ENCODE peak calls at places on chromosomes 16 and 17, in four cellular contexts. One of them, this sample, is unnamed.

GRCh38 chr17:3740611-3741073 is 16.9 kb downstream of the HASPIN start:
- DNase-seq in stromal cell of bone marrow: no peak
- DNase-seq in stimulated activated effector memory CD8-positive, alpha-beta T cell treated with anti-CD3 and anti-CD28 coated beads, Interleukin-12 subunit alpha, Interleukin-12 subunit beta, amount 100 ng/mL, for 72 hours: peak; percentile 71
- DNase-seq in stimulated activated CD4-positive, alpha-beta T cell treated with anti-CD3 and anti-CD28 coated beads, TNF-alpha, amount 100 ng/mL, for 4 hours: no peak
- DNase-seq in this sample: no peak

GRCh38 chr17:21387616-21388015 is 11.5 kb downstream of the KCNJ12 start:
- DNase-seq in stromal cell of bone marrow: no peak
- DNase-seq in stimulated activated effector memory CD8-positive, alpha-beta T cell treated with anti-CD3 and anti-CD28 coated beads, Interleukin-12 subunit alpha, Interleukin-12 subunit beta, amount 100 ng/mL, for 72 hours: no peak
- DNase-seq in stimulated activated CD4-positive, alpha-beta T cell treated with anti-CD3 and anti-CD28 coated beads, TNF-alpha, amount 100 ng/mL, for 4 hours: no peak
- DNase-seq in this sample: no peak

GRCh38 chr17:42679001-42679491 is 2.3 kb upstream of the PLEKHH3 start:
- DNase-seq in stromal cell of bone marrow: no peak
- DNase-seq in stimulated activated effector memory CD8-positive, alpha-beta T cell treated with anti-CD3 and anti-CD28 coated beads, Interleukin-12 subunit alpha, Interleukin-12 subunit beta, amount 100 ng/mL, for 72 hours: peak; percentile 73
- DNase-seq in stimulated activated CD4-positive, alpha-beta T cell treated with anti-CD3 and anti-CD28 coated beads, TNF-alpha, amount 100 ng/mL, for 4 hours: no peak
- DNase-seq in this sample: no peak

GRCh38 chr17:76781056-76781982 is 43.4 kb downstream of the MFSD11 start:
- DNase-seq in stromal cell of bone marrow: no peak
- DNase-seq in stimulated activated effector memory CD8-positive, alpha-beta T cell treated with anti-CD3 and anti-CD28 coated beads, Interleukin-12 subunit alpha, Interleukin-12 subunit beta, amount 100 ng/mL, for 72 hours: no peak
- DNase-seq in stimulated activated CD4-positive, alpha-beta T cell treated with anti-CD3 and anti-CD28 coated beads, TNF-alpha, amount 100 ng/mL, for 4 hours: no peak
- DNase-seq in this sample: no peak

GRCh38 chr16:3950343-3951193 is 70.1 kb upstream of the CREBBP start:
- DNase-seq in stromal cell of bone marrow: peak; percentile 97
- DNase-seq in stimulated activated effector memory CD8-positive, alpha-beta T cell treated with anti-CD3 and anti-CD28 coated beads, Interleukin-12 subunit alpha, Interleukin-12 subunit beta, amount 100 ng/mL, for 72 hours: no peak
- DNase-seq in stimulated activated CD4-positive, alpha-beta T cell treated with anti-CD3 and anti-CD28 coated beads, TNF-alpha, amount 100 ng/mL, for 4 hours: no peak
- DNase-seq in this sample: no peak

GRCh38 chr16:69465083-69465721 is 40.8 kb downstream of the CYB5B start:
- DNase-seq in stromal cell of bone marrow: no peak
- DNase-seq in stimulated activated effector memory CD8-positive, alpha-beta T cell treated with anti-CD3 and anti-CD28 coated beads, Interleukin-12 subunit alpha, Interleukin-12 subunit beta, amount 100 ng/mL, for 72 hours: no peak
- DNase-seq in stimulated activated CD4-positive, alpha-beta T cell treated with anti-CD3 and anti-CD28 coated beads, TNF-alpha, amount 100 ng/mL, for 4 hours: no peak
- DNase-seq in this sample: no peak

GRCh38 chr17:78359216-78359935 is 501 bp downstream of the SOCS3 start:
- DNase-seq in stromal cell of bone marrow: no peak
- DNase-seq in stimulated activated effector memory CD8-positive, alpha-beta T cell treated with anti-CD3 and anti-CD28 coated beads, Interleukin-12 subunit alpha, Interleukin-12 subunit beta, amount 100 ng/mL, for 72 hours: peak; percentile 84
- DNase-seq in stimulated activated CD4-positive, alpha-beta T cell treated with anti-CD3 and anti-CD28 coated beads, TNF-alpha, amount 100 ng/mL, for 4 hours: no peak
- DNase-seq in this sample: no peak

GRCh38 chr17:13273744-13274295 is 256.0 kb upstream of the ELAC2 start:
- DNase-seq in stromal cell of bone marrow: no peak
- DNase-seq in stimulated activated effector memory CD8-positive, alpha-beta T cell treated with anti-CD3 and anti-CD28 coated beads, Interleukin-12 subunit alpha, Interleukin-12 subunit beta, amount 100 ng/mL, for 72 hours: no peak
- DNase-seq in stimulated activated CD4-positive, alpha-beta T cell treated with anti-CD3 and anti-CD28 coated beads, TNF-alpha, amount 100 ng/mL, for 4 hours: no peak
- DNase-seq in this sample: no peak

GRCh38 chr17:36742267-36743000 is 141.1 kb downstream of the MRM1 start:
- DNase-seq in stromal cell of bone marrow: no peak
- DNase-seq in stimulated activated effector memory CD8-positive, alpha-beta T cell treated with anti-CD3 and anti-CD28 coated beads, Interleukin-12 subunit alpha, Interleukin-12 subunit beta, amount 100 ng/mL, for 72 hours: no peak
- DNase-seq in stimulated activated CD4-positive, alpha-beta T cell treated with anti-CD3 and anti-CD28 coated beads, TNF-alpha, amount 100 ng/mL, for 4 hours: no peak
- DNase-seq in this sample: no peak

GRCh38 chr16:67781548-67781921 is 24.8 kb downstream of the RANBP10 start:
- DNase-seq in stromal cell of bone marrow: no peak
- DNase-seq in stimulated activated effector memory CD8-positive, alpha-beta T cell treated with anti-CD3 and anti-CD28 coated beads, Interleukin-12 subunit alpha, Interleukin-12 subunit beta, amount 100 ng/mL, for 72 hours: no peak
- DNase-seq in stimulated activated CD4-positive, alpha-beta T cell treated with anti-CD3 and anti-CD28 coated beads, TNF-alpha, amount 100 ng/mL, for 4 hours: no peak
- DNase-seq in this sample: peak; percentile 40

GRCh38 chr17:50099003-50099402 is 3.9 kb downstream of the PDK2 start:
- DNase-seq in stromal cell of bone marrow: no peak
- DNase-seq in stimulated activated effector memory CD8-positive, alpha-beta T cell treated with anti-CD3 and anti-CD28 coated beads, Interleukin-12 subunit alpha, Interleukin-12 subunit beta, amount 100 ng/mL, for 72 hours: no peak
- DNase-seq in stimulated activated CD4-positive, alpha-beta T cell treated with anti-CD3 and anti-CD28 coated beads, TNF-alpha, amount 100 ng/mL, for 4 hours: no peak
- DNase-seq in this sample: no peak

GRCh38 chr17:50861822-50862528 is 4.2 kb downstream of the TOB1 start:
- DNase-seq in stromal cell of bone marrow: no peak
- DNase-seq in stimulated activated effector memory CD8-positive, alpha-beta T cell treated with anti-CD3 and anti-CD28 coated beads, Interleukin-12 subunit alpha, Interleukin-12 subunit beta, amount 100 ng/mL, for 72 hours: no peak
- DNase-seq in stimulated activated CD4-positive, alpha-beta T cell treated with anti-CD3 and anti-CD28 coated beads, TNF-alpha, amount 100 ng/mL, for 4 hours: no peak
- DNase-seq in this sample: no peak

GRCh38 chr17:81712468-81713003 is 452 bp downstream of the SLC25A10 start:
- DNase-seq in stromal cell of bone marrow: no peak
- DNase-seq in stimulated activated effector memory CD8-positive, alpha-beta T cell treated with anti-CD3 and anti-CD28 coated beads, Interleukin-12 subunit alpha, Interleukin-12 subunit beta, amount 100 ng/mL, for 72 hours: no peak
- DNase-seq in stimulated activated CD4-positive, alpha-beta T cell treated with anti-CD3 and anti-CD28 coated beads, TNF-alpha, amount 100 ng/mL, for 4 hours: no peak
- DNase-seq in this sample: no peak

GRCh38 chr16:4505356-4506153 is 29.4 kb downstream of the HMOX2 start:
- DNase-seq in stromal cell of bone marrow: no peak
- DNase-seq in stimulated activated effector memory CD8-positive, alpha-beta T cell treated with anti-CD3 and anti-CD28 coated beads, Interleukin-12 subunit alpha, Interleukin-12 subunit beta, amount 100 ng/mL, for 72 hours: peak; percentile 75
- DNase-seq in stimulated activated CD4-positive, alpha-beta T cell treated with anti-CD3 and anti-CD28 coated beads, TNF-alpha, amount 100 ng/mL, for 4 hours: peak; percentile 21
- DNase-seq in this sample: peak; percentile 68

GRCh38 chr17:19986941-19987714 is 9.5 kb upstream of the AKAP10 start:
- DNase-seq in stromal cell of bone marrow: no peak
- DNase-seq in stimulated activated effector memory CD8-positive, alpha-beta T cell treated with anti-CD3 and anti-CD28 coated beads, Interleukin-12 subunit alpha, Interleukin-12 subunit beta, amount 100 ng/mL, for 72 hours: no peak
- DNase-seq in stimulated activated CD4-positive, alpha-beta T cell treated with anti-CD3 and anti-CD28 coated beads, TNF-alpha, amount 100 ng/mL, for 4 hours: no peak
- DNase-seq in this sample: no peak

GRCh38 chr17:16158721-16159120 is 56.6 kb downstream of the NCOR1 start:
- DNase-seq in stromal cell of bone marrow: no peak
- DNase-seq in stimulated activated effector memory CD8-positive, alpha-beta T cell treated with anti-CD3 and anti-CD28 coated beads, Interleukin-12 subunit alpha, Interleukin-12 subunit beta, amount 100 ng/mL, for 72 hours: no peak
- DNase-seq in stimulated activated CD4-positive, alpha-beta T cell treated with anti-CD3 and anti-CD28 coated beads, TNF-alpha, amount 100 ng/mL, for 4 hours: no peak
- DNase-seq in this sample: no peak

GRCh38 chr17:72603346-72604242 is 482.8 kb downstream of the SOX9 start:
- DNase-seq in stromal cell of bone marrow: peak; percentile 75
- DNase-seq in stimulated activated effector memory CD8-positive, alpha-beta T cell treated with anti-CD3 and anti-CD28 coated beads, Interleukin-12 subunit alpha, Interleukin-12 subunit beta, amount 100 ng/mL, for 72 hours: no peak
- DNase-seq in stimulated activated CD4-positive, alpha-beta T cell treated with anti-CD3 and anti-CD28 coated beads, TNF-alpha, amount 100 ng/mL, for 4 hours: no peak
- DNase-seq in this sample: no peak

GRCh38 chr16:57838161-57838560 is 35.9 kb upstream of the KIFC3 start:
- DNase-seq in stromal cell of bone marrow: no peak
- DNase-seq in stimulated activated effector memory CD8-positive, alpha-beta T cell treated with anti-CD3 and anti-CD28 coated beads, Interleukin-12 subunit alpha, Interleukin-12 subunit beta, amount 100 ng/mL, for 72 hours: no peak
- DNase-seq in stimulated activated CD4-positive, alpha-beta T cell treated with anti-CD3 and anti-CD28 coated beads, TNF-alpha, amount 100 ng/mL, for 4 hours: no peak
- DNase-seq in this sample: no peak

GRCh38 chr16:57643166-57643813 is 14.9 kb downstream of the ADGRG1 start:
- DNase-seq in stromal cell of bone marrow: no peak
- DNase-seq in stimulated activated effector memory CD8-positive, alpha-beta T cell treated with anti-CD3 and anti-CD28 coated beads, Interleukin-12 subunit alpha, Interleukin-12 subunit beta, amount 100 ng/mL, for 72 hours: no peak
- DNase-seq in stimulated activated CD4-positive, alpha-beta T cell treated with anti-CD3 and anti-CD28 coated beads, TNF-alpha, amount 100 ng/mL, for 4 hours: no peak
- DNase-seq in this sample: no peak

GRCh38 chr17:28741358-28742349 is 2.2 kb upstream of the TRAF4 start:
- DNase-seq in stromal cell of bone marrow: no peak
- DNase-seq in stimulated activated effector memory CD8-positive, alpha-beta T cell treated with anti-CD3 and anti-CD28 coated beads, Interleukin-12 subunit alpha, Interleukin-12 subunit beta, amount 100 ng/mL, for 72 hours: no peak
- DNase-seq in stimulated activated CD4-positive, alpha-beta T cell treated with anti-CD3 and anti-CD28 coated beads, TNF-alpha, amount 100 ng/mL, for 4 hours: no peak
- DNase-seq in this sample: peak; percentile 44

GRCh38 chr16:183005-183404 is 2.7 kb downstream of the HBQ1 start:
- DNase-seq in stromal cell of bone marrow: no peak
- DNase-seq in stimulated activated effector memory CD8-positive, alpha-beta T cell treated with anti-CD3 and anti-CD28 coated beads, Interleukin-12 subunit alpha, Interleukin-12 subunit beta, amount 100 ng/mL, for 72 hours: no peak
- DNase-seq in stimulated activated CD4-positive, alpha-beta T cell treated with anti-CD3 and anti-CD28 coated beads, TNF-alpha, amount 100 ng/mL, for 4 hours: no peak
- DNase-seq in this sample: no peak

GRCh38 chr16:88442811-88443576 is 10.1 kb upstream of the ZFPM1 start:
- DNase-seq in stromal cell of bone marrow: peak; percentile 33
- DNase-seq in stimulated activated effector memory CD8-positive, alpha-beta T cell treated with anti-CD3 and anti-CD28 coated beads, Interleukin-12 subunit alpha, Interleukin-12 subunit beta, amount 100 ng/mL, for 72 hours: peak; percentile 89
- DNase-seq in stimulated activated CD4-positive, alpha-beta T cell treated with anti-CD3 and anti-CD28 coated beads, TNF-alpha, amount 100 ng/mL, for 4 hours: peak; percentile 74
- DNase-seq in this sample: peak; percentile 99

GRCh38 chr16:23755484-23755809 is 621 bp downstream of the CHP2 start:
- DNase-seq in stromal cell of bone marrow: no peak
- DNase-seq in stimulated activated effector memory CD8-positive, alpha-beta T cell treated with anti-CD3 and anti-CD28 coated beads, Interleukin-12 subunit alpha, Interleukin-12 subunit beta, amount 100 ng/mL, for 72 hours: no peak
- DNase-seq in stimulated activated CD4-positive, alpha-beta T cell treated with anti-CD3 and anti-CD28 coated beads, TNF-alpha, amount 100 ng/mL, for 4 hours: no peak
- DNase-seq in this sample: no peak

GRCh38 chr17:18959845-18960240 is 7.9 kb downstream of the SLC5A10 start:
- DNase-seq in stromal cell of bone marrow: no peak
- DNase-seq in stimulated activated effector memory CD8-positive, alpha-beta T cell treated with anti-CD3 and anti-CD28 coated beads, Interleukin-12 subunit alpha, Interleukin-12 subunit beta, amount 100 ng/mL, for 72 hours: no peak
- DNase-seq in stimulated activated CD4-positive, alpha-beta T cell treated with anti-CD3 and anti-CD28 coated beads, TNF-alpha, amount 100 ng/mL, for 4 hours: no peak
- DNase-seq in this sample: no peak

GRCh38 chr17:19719365-19720209 is 3.2 kb upstream of the SLC47A2 start:
- DNase-seq in stromal cell of bone marrow: no peak
- DNase-seq in stimulated activated effector memory CD8-positive, alpha-beta T cell treated with anti-CD3 and anti-CD28 coated beads, Interleukin-12 subunit alpha, Interleukin-12 subunit beta, amount 100 ng/mL, for 72 hours: no peak
- DNase-seq in stimulated activated CD4-positive, alpha-beta T cell treated with anti-CD3 and anti-CD28 coated beads, TNF-alpha, amount 100 ng/mL, for 4 hours: no peak
- DNase-seq in this sample: no peak

GRCh38 chr17:66527335-66527734 is 224.9 kb downstream of the PRKCA start:
- DNase-seq in stromal cell of bone marrow: no peak
- DNase-seq in stimulated activated effector memory CD8-positive, alpha-beta T cell treated with anti-CD3 and anti-CD28 coated beads, Interleukin-12 subunit alpha, Interleukin-12 subunit beta, amount 100 ng/mL, for 72 hours: no peak
- DNase-seq in stimulated activated CD4-positive, alpha-beta T cell treated with anti-CD3 and anti-CD28 coated beads, TNF-alpha, amount 100 ng/mL, for 4 hours: no peak
- DNase-seq in this sample: no peak

GRCh38 chr16:81175325-81175891 is 63.1 kb upstream of the BCO1 start:
- DNase-seq in stromal cell of bone marrow: peak; percentile 22
- DNase-seq in stimulated activated effector memory CD8-positive, alpha-beta T cell treated with anti-CD3 and anti-CD28 coated beads, Interleukin-12 subunit alpha, Interleukin-12 subunit beta, amount 100 ng/mL, for 72 hours: no peak
- DNase-seq in stimulated activated CD4-positive, alpha-beta T cell treated with anti-CD3 and anti-CD28 coated beads, TNF-alpha, amount 100 ng/mL, for 4 hours: no peak
- DNase-seq in this sample: no peak

GRCh38 chr16:75208861-75209505 is 2.0 kb upstream of the CTRB2 start:
- DNase-seq in stromal cell of bone marrow: no peak
- DNase-seq in stimulated activated effector memory CD8-positive, alpha-beta T cell treated with anti-CD3 and anti-CD28 coated beads, Interleukin-12 subunit alpha, Interleukin-12 subunit beta, amount 100 ng/mL, for 72 hours: no peak
- DNase-seq in stimulated activated CD4-positive, alpha-beta T cell treated with anti-CD3 and anti-CD28 coated beads, TNF-alpha, amount 100 ng/mL, for 4 hours: no peak
- DNase-seq in this sample: no peak